ENCODE peak calls at places on chromosomes 11 and 22, in eight cellular contexts. E, L, X, W, N, Z, R and K are unnamed samples. For H3K4me1, the result is how much of the 10 kb centered on the place peaks cover.

GRCh38 chr11:7511405-7511804 is 2.4 kb upstream of the PPFIBP2 start:
- DNase-seq in E (peak), L (peak), X (no peak), W (peak), N (no peak), Z (peak), R (no peak), K (peak)

GRCh38 chr22:44783581-44783980 is 31.2 kb downstream of the ARHGAP8 start:
- DNase-seq in E (no peak), L (no peak), X (no peak), W (no peak), N (no peak), Z (no peak), R (no peak), K (no peak)

GRCh38 chr11:105046898-105047579 is 1.9 kb upstream of the CARD16 start:
- DNase-seq in E (peak), L (no peak), X (no peak), W (no peak), N (no peak), Z (peak), R (peak), K (peak)

GRCh38 chr11:121652982-121653381 is 200.2 kb upstream of the SORL1-AS1 start:
- DNase-seq in E (peak), L (peak), X (no peak), W (no peak), N (no peak), Z (no peak), R (no peak), K (peak)

GRCh38 chr11:72410956-72411355 is 23.4 kb downstream of the CLPB start:
- DNase-seq in E (no peak), L (no peak), X (no peak), W (no peak), N (no peak), Z (peak), R (no peak), K (no peak)

GRCh38 chr11:6612816-6613136 is 760 bp upstream of the TAF10 start:
- DNase-seq in E (no peak), L (peak), X (no peak), W (no peak), N (peak), Z (no peak), R (no peak), K (peak)

GRCh38 chr11:124897681-124898680 is at the start of gene ROBO4:
- DNase-seq in E (no peak), L (peak), X (no peak), W (peak), N (peak), Z (peak), R (no peak), K (peak)

GRCh38 chr11:27926981-27927481 is 180.9 kb downstream of the KIF18A start:
- DNase-seq in E (no peak), L (no peak), X (no peak), W (no peak), N (no peak), Z (no peak), R (no peak), K (peak)

GRCh38 chr22:43293661-43294392 is 49.3 kb downstream of the SCUBE1 start:
- DNase-seq in E (peak), L (peak), X (no peak), W (peak), N (no peak), Z (peak), R (peak), K (peak)

GRCh38 chr11:33329705-33330329 is 72.6 kb downstream of the HIPK3 start:
- DNase-seq in E (peak), L (peak), X (no peak), W (peak), N (no peak), Z (peak), R (peak), K (peak)

GRCh38 chr22:35454416-35455054 is 54.6 kb downstream of the MCM5 start:
- DNase-seq in E (no peak), L (no peak), X (no peak), W (no peak), N (no peak), Z (no peak), R (no peak), K (no peak)

GRCh38 chr22:49097966-49098365 is 729.7 kb downstream of the BRD1 start:
- DNase-seq in E (no peak), L (no peak), X (no peak), W (no peak), N (no peak), Z (no peak), R (no peak), K (no peak)

GRCh38 chr11:45671246-45672171 is 6.1 kb upstream of the CHST1 start:
- DNase-seq in E (no peak), L (no peak), X (no peak), W (no peak), N (no peak), Z (peak), R (no peak), K (no peak)

GRCh38 chr11:29306527-29306926 is 710.3 kb downstream of the KCNA4 start:
- DNase-seq in E (no peak), L (no peak), X (no peak), W (no peak), N (no peak), Z (no peak), R (no peak), K (no peak)

GRCh38 chr11:123065634-123066033 is 3.7 kb upstream of the HSPA8 start:
- DNase-seq in E (no peak), L (no peak), X (no peak), W (no peak), N (no peak), Z (no peak), R (no peak), K (no peak)

GRCh38 chr11:131109256-131109655 is 193.0 kb upstream of the SNX19 start:
- DNase-seq in E (no peak), L (no peak), X (no peak), W (no peak), N (no peak), Z (no peak), R (no peak), K (no peak)

GRCh38 chr11:72352859-72353551 is 81.3 kb downstream of the CLPB start:
- DNase-seq in E (peak), L (peak), X (no peak), W (peak), N (no peak), Z (no peak), R (no peak), K (peak)

GRCh38 chr22:49632199-49633009 is 195.3 kb downstream of the BRD1 start:
- DNase-seq in E (peak), L (peak), X (no peak), W (peak), N (peak), Z (peak), R (peak), K (peak)

GRCh38 chr11:115645631-115646271 is 141.5 kb upstream of the CADM1 start:
- DNase-seq in E (peak), L (no peak), X (no peak), W (peak), N (peak), Z (no peak), R (no peak), K (no peak)

GRCh38 chr11:27401760-27402316 is 38.8 kb upstream of the CCDC34 start:
- DNase-seq in E (peak), L (no peak), X (no peak), W (no peak), N (no peak), Z (no peak), R (no peak), K (no peak)

GRCh38 chr11:64358907-64359711 is at the start of gene RPS6KA4:
- DNase-seq in E (peak), L (peak), X (peak), W (no peak), N (peak), Z (no peak), R (peak), K (no peak)

GRCh38 chr11:68468217-68468828 is 7.8 kb downstream of the PPP6R3 start:
- DNase-seq in E (no peak), L (no peak), X (no peak), W (no peak), N (no peak), Z (no peak), R (no peak), K (no peak)

GRCh38 chr11:45658292-45658991 is 7.0 kb downstream of the CHST1 start:
- DNase-seq in E (peak), L (no peak), X (no peak), W (peak), N (peak), Z (peak), R (no peak), K (peak)

GRCh38 chr11:18853086-18853720 is 61.6 kb upstream of the PTPN5 start:
- DNase-seq in E (peak), L (no peak), X (no peak), W (no peak), N (peak), Z (no peak), R (peak), K (peak)

GRCh38 chr11:32307921-32308320 is 127.4 kb downstream of the WT1 start:
- DNase-seq in E (no peak), L (no peak), X (no peak), W (no peak), N (no peak), Z (no peak), R (no peak), K (no peak)

GRCh38 chr11:115581871-115582639 is 77.8 kb upstream of the CADM1 start:
- DNase-seq in E (peak), L (no peak), X (no peak), W (no peak), N (no peak), Z (no peak), R (no peak), K (peak)

GRCh38 chr11:105579111-105579510 is 30.8 kb upstream of the GRIA4 start:
- DNase-seq in E (no peak), L (no peak), X (no peak), W (no peak), N (no peak), Z (no peak), R (no peak), K (no peak)

GRCh38 chr11:11701070-11701469 is 79.3 kb upstream of the GALNT18 start:
- DNase-seq in E (no peak), L (no peak), X (no peak), W (no peak), N (no peak), Z (no peak), R (no peak), K (no peak)

GRCh38 chr11:36432093-36432469 is 78.0 kb downstream of the TRAF6 start:
- DNase-seq in E (no peak), L (no peak), X (no peak), W (no peak), N (no peak), Z (no peak), R (no peak), K (no peak)

GRCh38 chr11:92070026-92070889 is 154.4 kb upstream of the FAT3 start:
- DNase-seq in E (no peak), L (no peak), X (no peak), W (no peak), N (peak), Z (no peak), R (no peak), K (no peak)

GRCh38 chr22:48868554-48868953 is 959.1 kb downstream of the BRD1 start:
- DNase-seq in E (no peak), L (no peak), X (no peak), W (no peak), N (no peak), Z (peak), R (no peak), K (no peak)

GRCh38 chr11:102438311-102439062 is 14.1 kb downstream of the TMEM123 start:
- DNase-seq in E (peak), L (no peak), X (no peak), W (no peak), N (no peak), Z (no peak), R (no peak), K (no peak)

GRCh38 chr22:41899992-41900651 is 14.8 kb downstream of the SHISA8 start:
- DNase-seq in E (no peak), L (no peak), X (no peak), W (no peak), N (no peak), Z (no peak), R (no peak), K (no peak)

GRCh38 chr11:72589802-72590761 is 84.1 kb downstream of the PDE2A start:
- DNase-seq in E (peak), L (no peak), X (peak), W (no peak), N (peak), Z (no peak), R (peak), K (no peak)

GRCh38 chr11:60925685-60926267 is 1.5 kb downstream of the TMEM132A start:
- DNase-seq in E (no peak), L (no peak), X (no peak), W (no peak), N (no peak), Z (no peak), R (peak), K (no peak)

GRCh38 chr11:62666259-62666926 is 1.3 kb downstream of the CSKMT start:
- DNase-seq in E (no peak), L (no peak), X (no peak), W (no peak), N (no peak), Z (no peak), R (no peak), K (no peak)

GRCh38 chr11:70734379-70734778 is 336.1 kb downstream of the CTTN start:
- DNase-seq in E (no peak), L (no peak), X (no peak), W (no peak), N (no peak), Z (no peak), R (no peak), K (no peak)

GRCh38 chr11:65547446-65548125 is 10.6 kb downstream of the LTBP3 start:
- DNase-seq in E (no peak), L (no peak), X (peak), W (no peak), N (peak), Z (no peak), R (no peak), K (no peak)
- H3K4me1 ChIP-seq in E (under half), L (under half), X (under half), W (under half), N (under half), Z (under half), R (under half), K (under half)

GRCh38 chr11:35144811-35145210 is 5.8 kb downstream of the CD44 start:
- DNase-seq in E (no peak), L (no peak), X (no peak), W (no peak), N (no peak), Z (no peak), R (no peak), K (no peak)

GRCh38 chr11:35143509-35144102 is 4.6 kb downstream of the CD44 start:
- DNase-seq in E (no peak), L (no peak), X (no peak), W (no peak), N (no peak), Z (no peak), R (no peak), K (no peak)

GRCh38 chr11:35142481-35143207 is 3.7 kb downstream of the CD44 start:
- DNase-seq in E (peak), L (no peak), X (no peak), W (no peak), N (no peak), Z (no peak), R (no peak), K (no peak)

GRCh38 chr11:35145249-35145648 is 6.3 kb downstream of the CD44 start:
- DNase-seq in E (no peak), L (no peak), X (peak), W (no peak), N (no peak), Z (no peak), R (no peak), K (peak)

DNA sequence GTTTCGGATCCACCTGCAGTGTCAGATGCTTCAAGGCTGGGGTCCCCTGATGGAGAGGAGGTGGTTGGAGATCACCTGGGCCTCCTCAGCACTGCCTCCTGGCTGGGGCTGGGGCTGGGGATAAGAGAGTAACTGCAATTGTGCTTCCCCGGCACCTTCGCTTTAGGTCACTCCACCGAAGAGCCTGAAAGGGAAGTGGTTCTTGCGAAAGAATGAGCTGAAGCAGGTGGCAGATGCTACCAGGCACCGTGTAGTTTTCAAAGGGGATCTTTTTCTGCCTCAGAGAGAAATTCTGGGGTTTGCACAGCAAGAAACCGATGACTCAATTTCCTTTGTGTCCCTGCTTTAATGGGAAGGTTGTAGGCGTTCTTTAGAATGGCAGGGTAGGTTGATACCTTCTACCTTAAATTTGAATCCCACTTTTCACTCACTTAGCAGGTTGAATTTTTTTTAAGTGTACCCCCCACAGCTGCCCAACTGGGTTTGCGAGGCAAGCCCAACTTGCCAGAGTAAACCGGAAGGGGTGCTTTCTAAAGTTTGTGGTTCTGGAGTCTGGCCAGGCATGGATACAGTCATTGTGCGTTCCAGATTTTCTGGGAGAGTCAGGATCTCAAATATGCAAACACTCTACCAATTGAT is 5.3 kb downstream of the CD44 start:
- DNase-seq in E (no peak), L (no peak), X (peak), W (no peak), N (no peak), Z (no peak), R (no peak), K (peak)
- H3K4me3 ChIP-seq in E (no peak), L (no peak), X (peak), W (no peak), N (no peak), Z (no peak), R (peak), K (no peak)

DNA sequence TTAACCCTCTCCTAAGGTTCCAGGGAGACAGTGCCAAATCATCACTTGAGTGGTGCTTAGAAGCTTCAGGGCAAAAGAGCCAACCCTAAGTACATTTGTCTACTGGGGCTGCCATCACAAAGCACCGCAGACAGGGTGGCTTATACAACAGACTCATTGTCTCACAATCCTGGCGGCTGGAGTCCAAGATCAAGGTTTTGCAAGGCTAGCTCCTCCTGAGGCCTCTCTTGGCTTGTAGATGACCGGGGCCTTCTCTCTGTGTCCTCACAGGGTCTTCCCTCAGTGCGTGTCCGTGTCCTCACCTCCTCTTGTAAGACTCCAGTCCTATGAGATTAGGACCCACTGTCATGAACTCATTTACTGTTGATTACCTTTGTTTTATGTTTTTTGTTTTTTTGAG is 34.1 kb upstream of the CD81 start:
- DNase-seq in E (no peak), L (peak), X (no peak), W (no peak), N (no peak), Z (no peak), R (no peak), K (no peak)
- H3K4me1 ChIP-seq in E (under half), L (under half), X (under half), W (under half), N (under half), Z (under half), R (under half), K (under half)

GRCh38 chr11:75345455-75346224 is 5.8 kb downstream of the ARRB1 start:
- DNase-seq in E (no peak), L (no peak), X (no peak), W (no peak), N (no peak), Z (no peak), R (no peak), K (no peak)

GRCh38 chr11:75346296-75346695 is 5.2 kb downstream of the ARRB1 start:
- DNase-seq in E (no peak), L (no peak), X (no peak), W (no peak), N (no peak), Z (no peak), R (no peak), K (no peak)

GRCh38 chr11:75344186-75344585 is 7.3 kb downstream of the ARRB1 start:
- DNase-seq in E (no peak), L (no peak), X (no peak), W (no peak), N (no peak), Z (no peak), R (no peak), K (no peak)

GRCh38 chr11:75342966-75343870 is 8.2 kb downstream of the ARRB1 start:
- DNase-seq in E (peak), L (no peak), X (no peak), W (no peak), N (no peak), Z (peak), R (peak), K (peak)

GRCh38 chr11:75344761-75345454 is 6.6 kb downstream of the ARRB1 start:
- DNase-seq in E (no peak), L (no peak), X (no peak), W (no peak), N (no peak), Z (no peak), R (no peak), K (no peak)
- H3K4me3 ChIP-seq in E (no peak), L (no peak), X (no peak), W (no peak), N (no peak), Z (no peak), R (no peak), K (no peak)

GRCh38 chr22:19887251-19887985 is 32.7 kb upstream of the GNB1L start:
- DNase-seq in E (no peak), L (no peak), X (no peak), W (no peak), N (no peak), Z (no peak), R (no peak), K (no peak)
- H3K4me1 ChIP-seq in E (under half), L (under half), X (half or more), W (under half), N (under half), Z (under half), R (under half), K (half or more)

DNA sequence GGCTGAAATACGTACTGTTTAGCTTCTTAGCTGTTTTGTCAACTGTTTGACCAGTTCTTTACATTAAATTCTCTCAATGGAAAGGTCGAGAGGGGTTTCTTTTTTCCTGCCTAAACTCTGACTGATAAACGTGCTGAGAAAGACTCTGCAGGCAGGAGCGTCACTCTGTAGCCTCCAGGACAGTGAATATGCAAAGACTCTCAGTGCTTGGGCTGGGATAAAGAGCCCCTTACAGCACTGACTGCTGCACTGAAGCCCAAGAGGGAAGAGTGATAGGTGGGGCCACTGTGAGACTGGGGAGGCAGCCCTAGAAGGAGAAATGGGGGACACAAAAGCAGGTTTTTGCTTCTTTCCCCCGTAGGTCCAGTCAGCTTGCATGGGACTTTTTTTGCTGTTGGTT is 213.5 kb downstream of the TENM4 start:
- DNase-seq in E (no peak), L (no peak), X (no peak), W (no peak), N (no peak), Z (no peak), R (no peak), K (no peak)
- H3K4me3 ChIP-seq in E (no peak), L (no peak), X (no peak), W (no peak), N (no peak), Z (no peak), R (no peak), K (no peak)

GRCh38 chr22:40194656-40195055 is 16.9 kb downstream of the TNRC6B start:
- DNase-seq in E (no peak), L (no peak), X (no peak), W (no peak), N (no peak), Z (no peak), R (no peak), K (no peak)
- H3K4me1 ChIP-seq in E (under half), L (under half), X (half or more), W (under half), N (under half), Z (half or more), R (under half), K (under half)